ENCODE peak calls at places on chromosomes 4 and X, in nine cellular contexts. Q is iris pigment epithelial cell, E is GM03348, V is right atrium auricular region, L is midbrain, K is NCI-H2171, C is kidney, F is T-helper 9 cell, I is dermis microvascular lymphatic vessel endothelial cell. O is an unnamed sample.

GRCh38 chr4:150067859-150068258 is 10.4 kb upstream of the DCLK2 start:
- DNase-seq in Q (no peak), E (no peak), V (no peak), L (no peak), K (no peak), C (no peak), F (no peak), I (no peak), O (no peak)

GRCh38 chr4:5307928-5308327 is 256.6 kb downstream of the STK32B start:
- DNase-seq in Q (no peak), E (no peak), V (no peak), L (no peak), K (no peak), C (no peak), F (no peak), I (no peak), O (no peak)

GRCh38 chrX:71315917-71316316 is 14.4 kb downstream of the ITGB1BP2 start:
- DNase-seq in Q (peak), E (peak), V (no peak), L (no peak), K (no peak), C (no peak), F (no peak), I (no peak), O (no peak)

GRCh38 chrX:45758738-45759397 is 558.2 kb upstream of the DIPK2B start:
- DNase-seq in Q (no peak), E (no peak), V (no peak), L (no peak), K (no peak), C (no peak), F (no peak), I (peak), O (no peak)

GRCh38 chr4:71941001-71941400 is 90.8 kb upstream of the NPFFR2 start:
- DNase-seq in Q (peak), E (peak), V (no peak), L (no peak), K (no peak), C (no peak), F (no peak), I (peak), O (no peak)

GRCh38 chr4:118942465-118942864 is 53.8 kb downstream of the SYNPO2 start:
- DNase-seq in Q (no peak), E (no peak), V (no peak), L (no peak), K (no peak), C (no peak), F (no peak), I (no peak), O (no peak)

GRCh38 chr4:182197611-182198010 is 45.6 kb upstream of the TENM3 start:
- DNase-seq in Q (no peak), E (no peak), V (no peak), L (no peak), K (no peak), C (no peak), F (no peak), I (no peak), O (no peak)

GRCh38 chrX:1582686-1583437 is 8.5 kb upstream of the AKAP17A start:
- DNase-seq in Q (peak), E (no peak), V (peak), L (no peak), K (no peak), C (no peak), F (no peak), I (peak), O (no peak)

GRCh38 chrX:109635151-109635550 is 10.2 kb upstream of the KCNE5 start:
- DNase-seq in Q (peak), E (peak), V (no peak), L (no peak), K (no peak), C (no peak), F (no peak), I (peak), O (no peak)

GRCh38 chr4:178306565-178306964 is 864.3 kb upstream of the AGA start:
- DNase-seq in Q (peak), E (no peak), V (no peak), L (no peak), K (no peak), C (no peak), F (no peak), I (no peak), O (no peak)

GRCh38 chr4:148445071-148445902 is 3.1 kb upstream of the NR3C2 start:
- DNase-seq in Q (no peak), E (peak), V (peak), L (peak), K (no peak), C (peak), F (peak), I (peak), O (peak)

GRCh38 chr4:24141836-24142235 is 252.0 kb upstream of the PPARGC1A start:
- DNase-seq in Q (no peak), E (no peak), V (no peak), L (no peak), K (no peak), C (no peak), F (no peak), I (no peak), O (no peak)

GRCh38 chr4:100100985-100101384 is 89.3 kb downstream of the DDIT4L start:
- DNase-seq in Q (no peak), E (no peak), V (no peak), L (no peak), K (no peak), C (no peak), F (no peak), I (no peak), O (no peak)

GRCh38 chr4:11719879-11720278 is 291.2 kb upstream of the HS3ST1 start:
- DNase-seq in Q (no peak), E (no peak), V (no peak), L (no peak), K (no peak), C (no peak), F (no peak), I (peak), O (peak)

GRCh38 chr4:71441186-71442169 is 102.7 kb downstream of the SLC4A4 start:
- DNase-seq in Q (peak), E (no peak), V (no peak), L (no peak), K (no peak), C (no peak), F (no peak), I (no peak), O (no peak)

GRCh38 chr4:35525192-35525978 is 718.9 kb downstream of the ARAP2 start:
- DNase-seq in Q (no peak), E (no peak), V (no peak), L (peak), K (no peak), C (no peak), F (no peak), I (no peak), O (no peak)

GRCh38 chrX:154351183-154352011 is 23.0 kb downstream of the FLNA start:
- DNase-seq in Q (no peak), E (no peak), V (no peak), L (no peak), K (no peak), C (no peak), F (peak), I (no peak), O (no peak)

GRCh38 chr4:41913509-41913908 is 21.7 kb upstream of the TMEM33 start:
- DNase-seq in Q (no peak), E (no peak), V (no peak), L (no peak), K (no peak), C (no peak), F (no peak), I (no peak), O (no peak)

GRCh38 chrX:29762006-29762405 is 453.4 kb upstream of the MAGEB2 start:
- DNase-seq in Q (no peak), E (no peak), V (no peak), L (peak), K (no peak), C (no peak), F (no peak), I (no peak), O (no peak)

GRCh38 chr4:112515278-112516075 is 503 bp downstream of the NEUROG2 start:
- DNase-seq in Q (peak), E (peak), V (no peak), L (no peak), K (peak), C (peak), F (no peak), I (peak), O (no peak)

GRCh38 chrX:150219374-150220185 is 143.5 kb upstream of the MAMLD1 start:
- DNase-seq in Q (no peak), E (peak), V (no peak), L (no peak), K (no peak), C (no peak), F (no peak), I (no peak), O (no peak)

GRCh38 chrX:9308426-9308825 is 156.4 kb upstream of the TBL1X start:
- DNase-seq in Q (no peak), E (no peak), V (no peak), L (no peak), K (no peak), C (no peak), F (no peak), I (no peak), O (no peak)

GRCh38 chrX:2500091-2500680 is 590 bp downstream of the DHRSX start:
- DNase-seq in Q (peak), E (peak), V (no peak), L (no peak), K (no peak), C (peak), F (no peak), I (peak), O (no peak)

GRCh38 chr4:11801466-11802446 is 373.1 kb upstream of the HS3ST1 start:
- DNase-seq in Q (no peak), E (no peak), V (no peak), L (no peak), K (no peak), C (no peak), F (no peak), I (peak), O (no peak)

GRCh38 chrX:49029876-49030275 is 13.3 kb downstream of the TFE3 start:
- DNase-seq in Q (no peak), E (no peak), V (no peak), L (no peak), K (no peak), C (peak), F (no peak), I (no peak), O (no peak)

GRCh38 chr4:76993787-76994641 is 44.5 kb downstream of the SEPTIN11 start:
- DNase-seq in Q (no peak), E (no peak), V (no peak), L (no peak), K (peak), C (no peak), F (peak), I (no peak), O (no peak)

GRCh38 chr4:89134775-89135319 is 23.5 kb downstream of the TIGD2 start:
- DNase-seq in Q (peak), E (peak), V (no peak), L (peak), K (no peak), C (no peak), F (no peak), I (peak), O (no peak)

GRCh38 chr4:33959519-33959918 is 2284.8 kb downstream of the ARAP2 start:
- DNase-seq in Q (peak), E (no peak), V (no peak), L (no peak), K (no peak), C (no peak), F (no peak), I (no peak), O (no peak)